ENCODE peak calls at places on chromosome 5, in nine cellular contexts. Q, L, Y, S, W, I, J, H and Z are unnamed samples.

GRCh38 chr5:56412601-56413379 is 179.7 kb upstream of the ANKRD55 start:
- DNase-seq in Q (no peak), L (no peak), Y (no peak), S (no peak), W (no peak), I (no peak), J (no peak), H (no peak), Z (peak; percentile 36)

GRCh38 chr5:55650391-55650790 is 61.7 kb downstream of the SLC38A9 start:
- DNase-seq in Q (no peak), L (peak; percentile 84), Y (no peak), S (peak; percentile 51), W (peak; percentile 32), I (no peak), J (peak; percentile 65), H (no peak), Z (no peak)

GRCh38 chr5:147539053-147539452 is 29.2 kb upstream of the DPYSL3 start:
- DNase-seq in Q (no peak), L (peak; percentile 46), Y (no peak), S (peak; percentile 31), W (no peak), I (no peak), J (peak; percentile 81), H (no peak), Z (no peak)

GRCh38 chr5:57137401-57137800 is 36.5 kb upstream of the GPBP1 start:
- DNase-seq in Q (no peak), L (no peak), Y (no peak), S (no peak), W (no peak), I (no peak), J (no peak), H (no peak), Z (no peak)

GRCh38 chr5:157903117-157903450 is 44.1 kb upstream of the CLINT1 start:
- DNase-seq in Q (no peak), L (peak; percentile 19), Y (no peak), S (no peak), W (no peak), I (no peak), J (peak; percentile 21), H (no peak), Z (no peak)

GRCh38 chr5:142952236-142952635 is 182.1 kb downstream of the ARHGAP26 start:
- DNase-seq in Q (no peak), L (no peak), Y (no peak), S (no peak), W (no peak), I (no peak), J (no peak), H (no peak), Z (no peak)

GRCh38 chr5:132674671-132675506 is 1.1 kb downstream of the IL4 start:
- DNase-seq in Q (no peak), L (peak; percentile 98), Y (peak; percentile 38), S (peak; percentile 95), W (no peak), I (no peak), J (peak; percentile 99), H (no peak), Z (no peak)

GRCh38 chr5:145780961-145781360 is 54.2 kb downstream of the PRELID2 start:
- DNase-seq in Q (peak; percentile 90), L (no peak), Y (no peak), S (no peak), W (no peak), I (peak; percentile 76), J (no peak), H (no peak), Z (no peak)

GRCh38 chr5:93193756-93194155 is 387.3 kb downstream of the NR2F1-AS1 start:
- DNase-seq in Q (no peak), L (peak; percentile 36), Y (no peak), S (peak; percentile 69), W (no peak), I (peak; percentile 9), J (no peak), H (no peak), Z (no peak)

GRCh38 chr5:145295236-145295635 is 539.9 kb downstream of the PRELID2 start:
- DNase-seq in Q (no peak), L (peak; percentile 8), Y (no peak), S (peak; percentile 41), W (no peak), I (no peak), J (peak; percentile 27), H (no peak), Z (no peak)

GRCh38 chr5:114243281-114243982 is 118.4 kb upstream of the KCNN2 start:
- DNase-seq in Q (no peak), L (peak; percentile 97), Y (no peak), S (peak; percentile 84), W (no peak), I (no peak), J (no peak), H (no peak), Z (no peak)

GRCh38 chr5:33579789-33580188 is 139.0 kb downstream of the TARS1 start:
- DNase-seq in Q (no peak), L (no peak), Y (no peak), S (no peak), W (no peak), I (no peak), J (no peak), H (peak; percentile 4), Z (no peak)

GRCh38 chr5:175922192-175922885 is 45.8 kb downstream of the THOC3 start:
- DNase-seq in Q (no peak), L (peak; percentile 99), Y (no peak), S (peak; percentile 89), W (no peak), I (no peak), J (peak; percentile 90), H (no peak), Z (no peak)

GRCh38 chr5:139817362-139817761 is 21.8 kb downstream of the PSD2 start:
- DNase-seq in Q (no peak), L (no peak), Y (peak; percentile 13), S (no peak), W (no peak), I (no peak), J (no peak), H (no peak), Z (no peak)

GRCh38 chr5:42566658-42567313 is 143.5 kb downstream of the GHR start:
- DNase-seq in Q (no peak), L (no peak), Y (no peak), S (peak; percentile 75), W (no peak), I (no peak), J (no peak), H (no peak), Z (no peak)

GRCh38 chr5:81286059-81286617 is 15.2 kb upstream of the ZCCHC9 start:
- DNase-seq in Q (peak; percentile 7), L (no peak), Y (peak; percentile 46), S (no peak), W (no peak), I (no peak), J (no peak), H (no peak), Z (no peak)

GRCh38 chr5:58455966-58456365 is 3.9 kb downstream of the PLK2 start:
- DNase-seq in Q (no peak), L (no peak), Y (no peak), S (no peak), W (no peak), I (no peak), J (no peak), H (no peak), Z (no peak)
- H3K4me3 ChIP-seq in Q (no peak overlapping the region), L (peak overlapping the region; percentile 29), Y (peak overlapping the region; percentile 98), S (peak overlapping the region; percentile 79), W (no peak overlapping the region), I (no peak overlapping the region), J (peak overlapping the region; percentile 98), H (no peak overlapping the region), Z (no peak overlapping the region)

GRCh38 chr5:88888799-88889164 is 5.8 kb upstream of the MEF2C start:
- DNase-seq in Q (no peak), L (no peak), Y (no peak), S (no peak), W (no peak), I (no peak), J (no peak), H (no peak), Z (no peak)
- H3K9ac ChIP-seq in Q (no peak overlapping the region), L (no peak overlapping the region), Y (no peak overlapping the region), S (peak overlapping the region; percentile 60), W (no peak overlapping the region), I (no peak overlapping the region), J (peak overlapping the region; percentile 65), H (no peak overlapping the region), Z (peak overlapping the region; percentile 78)

GRCh38 chr5:119367502-119368237 is 11.9 kb downstream of the TNFAIP8 start:
- DNase-seq in Q (no peak), L (peak; percentile 64), Y (no peak), S (peak; percentile 31), W (no peak), I (no peak), J (peak; percentile 76), H (no peak), Z (no peak)

GRCh38 chr5:119368238-119368630 is 12.4 kb downstream of the TNFAIP8 start:
- DNase-seq in Q (no peak), L (no peak), Y (no peak), S (no peak), W (peak; percentile 40), I (no peak), J (no peak), H (no peak), Z (no peak)

GRCh38 chr5:119366537-119366874 is 10.7 kb downstream of the TNFAIP8 start:
- DNase-seq in Q (no peak), L (no peak), Y (no peak), S (no peak), W (no peak), I (no peak), J (no peak), H (no peak), Z (no peak)

GRCh38 chr5:119363936-119364335 is 8.1 kb downstream of the TNFAIP8 start:
- DNase-seq in Q (no peak), L (no peak), Y (no peak), S (no peak), W (no peak), I (no peak), J (no peak), H (no peak), Z (no peak)

GRCh38 chr5:119365847-119366536 is 10.2 kb downstream of the TNFAIP8 start:
- DNase-seq in Q (no peak), L (no peak), Y (no peak), S (no peak), W (no peak), I (no peak), J (no peak), H (no peak), Z (no peak)
- H3K4me3 ChIP-seq in Q (no peak overlapping the region), L (no peak overlapping the region), Y (no peak overlapping the region), S (no peak overlapping the region), W (no peak overlapping the region), I (no peak overlapping the region), J (no peak overlapping the region), H (no peak overlapping the region), Z (no peak overlapping the region)

GRCh38 chr5:61586096-61587084 is 254.3 kb downstream of the ZSWIM6 start:
- DNase-seq in Q (no peak), L (no peak), Y (no peak), S (no peak), W (no peak), I (no peak), J (no peak), H (no peak), Z (no peak)
- H3K9ac ChIP-seq in Q (no peak overlapping the region), L (no peak overlapping the region), Y (no peak overlapping the region), S (no peak overlapping the region), W (no peak overlapping the region), I (no peak overlapping the region), J (no peak overlapping the region), H (no peak overlapping the region), Z (no peak overlapping the region)

GRCh38 chr5:172642926-172643325 is 1.9 kb downstream of the NEURL1B start:
- DNase-seq in Q (no peak), L (no peak), Y (no peak), S (no peak), W (no peak), I (no peak), J (no peak), H (no peak), Z (no peak)
- H3K4me3 ChIP-seq in Q (no peak overlapping the region), L (no peak overlapping the region), Y (no peak overlapping the region), S (peak overlapping the region; percentile 76), W (no peak overlapping the region), I (no peak overlapping the region), J (no peak overlapping the region), H (no peak overlapping the region), Z (peak overlapping the region; percentile 88)

GRCh38 chr5:134436523-134437339 is 25.1 kb upstream of the CDKN2AIPNL start:
- DNase-seq in Q (no peak), L (peak; percentile 98), Y (no peak), S (peak; percentile 85), W (no peak), I (no peak), J (peak; percentile 99), H (peak; percentile 14), Z (peak; percentile 82)
- H3K9ac ChIP-seq in Q (no peak overlapping the region), L (peak overlapping the region; percentile 5), Y (no peak overlapping the region), S (peak overlapping the region; percentile 29), W (no peak overlapping the region), I (no peak overlapping the region), J (peak overlapping the region; percentile 83), H (peak overlapping the region; percentile 11), Z (peak overlapping the region; percentile 73)